ENCODE peak calls at places on chromosome 1, in five cellular contexts. I is ureter; R is neural progenitor cell; E is ACHN; K is Jurkat, Clone E6-1. H is an unnamed sample.

GRCh38 chr1:51799372-51799771 is 79.2 kb downstream of the NRDC start:
- DNase-seq in I (no peak), R (no peak), E (no peak), K (no peak), H (no peak)

GRCh38 chr1:111270781-111271463 is 19.7 kb upstream of the CHIA start:
- DNase-seq in I (no peak), R (no peak), E (no peak), K (no peak), H (no peak)

GRCh38 chr1:2451744-2452582 is 24.1 kb upstream of the PLCH2 start:
- DNase-seq in I (no peak), R (no peak), E (peak), K (no peak), H (peak)

GRCh38 chr1:115099693-115100050 is 10.4 kb upstream of the TSPAN2 start:
- DNase-seq in I (no peak), R (no peak), E (no peak), K (no peak), H (no peak)

GRCh38 chr1:247189981-247190798 is 18.4 kb upstream of the ZNF124 start:
- DNase-seq in I (no peak), R (no peak), E (no peak), K (no peak), H (no peak)

GRCh38 chr1:229557913-229558414 is 543 bp downstream of the ABCB10 start:
- DNase-seq in I (peak), R (peak), E (peak), K (no peak), H (no peak)

GRCh38 chr1:244012232-244012631 is 38.9 kb upstream of the ZBTB18 start:
- DNase-seq in I (no peak), R (peak), E (peak), K (no peak), H (peak)

GRCh38 chr1:68213843-68214242 is 18.5 kb downstream of the WLS start:
- DNase-seq in I (peak), R (no peak), E (no peak), K (no peak), H (no peak)

GRCh38 chr1:235129774-235130570 is 1.3 kb upstream of the TOMM20 start:
- DNase-seq in I (no peak), R (no peak), E (no peak), K (no peak), H (no peak)

GRCh38 chr1:56199060-56199459 is 380.3 kb downstream of the PLPP3 start:
- DNase-seq in I (no peak), R (no peak), E (no peak), K (no peak), H (no peak)

GRCh38 chr1:57489342-57490036 is 65.6 kb upstream of the DAB1 start:
- DNase-seq in I (no peak), R (peak), E (peak), K (no peak), H (peak)

GRCh38 chr1:99456536-99456935 is 189.4 kb upstream of the PALMD start:
- DNase-seq in I (no peak), R (no peak), E (no peak), K (no peak), H (peak)

H was measured in RCC 7860.